ENCODE peak calls at places on chromosomes 6 and 20, in four cellular contexts. One of them, this sample, is unnamed.
A peak's percentile ranks its signal among the peaks of the same experiment; 100 is the strongest.

GRCh38 chr6:145483191-145483996 is 251.9 kb downstream of the EPM2A start:
- DNase-seq in NCI-H774: no peak
- DNase-seq in uterus: no peak
- DNase-seq in effector CD4-positive, alpha-beta T cell: no peak
- DNase-seq in this sample: no peak

GRCh38 chr6:111614833-111615582 is 9.3 kb upstream of the TRAF3IP2 start:
- DNase-seq in NCI-H774: no peak
- DNase-seq in uterus: peak; percentile 21
- DNase-seq in effector CD4-positive, alpha-beta T cell: no peak
- DNase-seq in this sample: no peak

GRCh38 chr6:137105375-137105774 is 60.6 kb upstream of the IL20RA start:
- DNase-seq in NCI-H774: no peak
- DNase-seq in uterus: no peak
- DNase-seq in effector CD4-positive, alpha-beta T cell: no peak
- DNase-seq in this sample: no peak

GRCh38 chr6:28807682-28808280 is 116.0 kb downstream of the TRIM27 start:
- DNase-seq in NCI-H774: peak; percentile 67
- DNase-seq in uterus: no peak
- DNase-seq in effector CD4-positive, alpha-beta T cell: no peak
- DNase-seq in this sample: no peak

GRCh38 chr6:85706272-85706671 is 63.6 kb upstream of the SYNCRIP start:
- DNase-seq in NCI-H774: no peak
- DNase-seq in uterus: no peak
- DNase-seq in effector CD4-positive, alpha-beta T cell: no peak
- DNase-seq in this sample: no peak

GRCh38 chr20:51493346-51493791 is 49.1 kb downstream of the NFATC2 start:
- DNase-seq in NCI-H774: no peak
- DNase-seq in uterus: no peak
- DNase-seq in effector CD4-positive, alpha-beta T cell: peak; percentile 20
- DNase-seq in this sample: no peak

GRCh38 chr6:128919831-128920230 is 36.9 kb downstream of the LAMA2 start:
- DNase-seq in NCI-H774: no peak
- DNase-seq in uterus: no peak
- DNase-seq in effector CD4-positive, alpha-beta T cell: no peak
- DNase-seq in this sample: no peak

GRCh38 chr6:113734886-113735481 is 122.2 kb upstream of the MARCKS start:
- DNase-seq in NCI-H774: no peak
- DNase-seq in uterus: no peak
- DNase-seq in effector CD4-positive, alpha-beta T cell: no peak
- DNase-seq in this sample: no peak

GRCh38 chr20:44959082-44959895 is 908 bp downstream of the TOMM34 start:
- DNase-seq in NCI-H774: no peak
- DNase-seq in uterus: no peak
- DNase-seq in effector CD4-positive, alpha-beta T cell: peak; percentile 53
- DNase-seq in this sample: no peak

GRCh38 chr6:163543311-163543710 is 128.8 kb downstream of the QKI start:
- DNase-seq in NCI-H774: peak; percentile 48
- DNase-seq in uterus: no peak
- DNase-seq in effector CD4-positive, alpha-beta T cell: no peak
- DNase-seq in this sample: no peak

GRCh38 chr6:143783077-143783476 is 60.1 kb upstream of the LTV1 start:
- DNase-seq in NCI-H774: no peak
- DNase-seq in uterus: no peak
- DNase-seq in effector CD4-positive, alpha-beta T cell: no peak
- DNase-seq in this sample: no peak

GRCh38 chr20:31841928-31842327 is 3.5 kb downstream of the FOXS1 start:
- DNase-seq in NCI-H774: no peak
- DNase-seq in uterus: peak; percentile 43
- DNase-seq in effector CD4-positive, alpha-beta T cell: no peak
- DNase-seq in this sample: peak; percentile 60

GRCh38 chr6:99344289-99344688 is 5.2 kb downstream of the FAXC start:
- DNase-seq in NCI-H774: no peak
- DNase-seq in uterus: no peak
- DNase-seq in effector CD4-positive, alpha-beta T cell: no peak
- DNase-seq in this sample: no peak

GRCh38 chr20:1508576-1508975 is 17.4 kb upstream of the SIRPB2 start:
- DNase-seq in NCI-H774: no peak
- DNase-seq in uterus: no peak
- DNase-seq in effector CD4-positive, alpha-beta T cell: no peak
- DNase-seq in this sample: no peak

GRCh38 chr6:111657146-111657545 is 51.5 kb upstream of the TRAF3IP2 start:
- DNase-seq in NCI-H774: no peak
- DNase-seq in uterus: no peak
- DNase-seq in effector CD4-positive, alpha-beta T cell: no peak
- DNase-seq in this sample: no peak

GRCh38 chr20:18164356-18164755 is 26.7 kb downstream of the KAT14 start:
- DNase-seq in NCI-H774: no peak
- DNase-seq in uterus: no peak
- DNase-seq in effector CD4-positive, alpha-beta T cell: no peak
- DNase-seq in this sample: no peak

GRCh38 chr6:163588211-163588919 is 173.8 kb downstream of the QKI start:
- DNase-seq in NCI-H774: no peak
- DNase-seq in uterus: no peak
- DNase-seq in effector CD4-positive, alpha-beta T cell: no peak
- DNase-seq in this sample: peak; percentile 33

GRCh38 chr6:154960299-154960796 is 34.8 kb upstream of the TIAM2 start:
- DNase-seq in NCI-H774: no peak
- DNase-seq in uterus: peak; percentile 15
- DNase-seq in effector CD4-positive, alpha-beta T cell: no peak
- DNase-seq in this sample: no peak

GRCh38 chr6:33789550-33789895 is 593 bp upstream of the LEMD2 start:
- DNase-seq in NCI-H774: no peak
- DNase-seq in uterus: no peak
- DNase-seq in effector CD4-positive, alpha-beta T cell: no peak
- DNase-seq in this sample: no peak

GRCh38 chr6:167550936-167551633 is 226.2 kb downstream of the TTLL2 start:
- DNase-seq in NCI-H774: no peak
- DNase-seq in uterus: peak; percentile 87
- DNase-seq in effector CD4-positive, alpha-beta T cell: no peak
- DNase-seq in this sample: peak; percentile 85

This sample was measured in psoas muscle.